ENCODE peak calls at places on chromosomes 5 and 9, in six cellular contexts. U is pancreas; X is naive thymus-derived CD4-positive, alpha-beta T cell; L is adipocyte; F is gastrocnemius medialis; W is IMR-90. N is an unnamed sample. For H3K36me3, the result is how much of the 10 kb centered on the place peaks cover.

GRCh38 chr5:131252824-131253171 is 11.1 kb upstream of the CDC42SE2 start:
- DNase-seq in U (no peak), W (no peak), X (peak), F (peak), L (no peak), N (no peak)

GRCh38 chr5:68274847-68275700 is 59.5 kb downstream of the PIK3R1 start:
- DNase-seq in L (no peak), X (no peak), F (no peak), U (no peak), W (no peak), N (no peak)

GRCh38 chr5:82244854-82245635 is 33.1 kb downstream of the RPS23 start:
- DNase-seq in L (peak), F (no peak), W (no peak), X (no peak), U (no peak), N (no peak)

GRCh38 chr9:134388289-134388808 is 62.1 kb downstream of the RXRA start:
- DNase-seq in U (no peak), L (no peak), F (no peak), X (no peak), W (peak), N (no peak)

GRCh38 chr5:173671121-173671949 is 54.9 kb upstream of the BOD1 start:
- DNase-seq in X (no peak), U (no peak), L (peak), F (peak), W (no peak), N (no peak)

GRCh38 chr5:73694089-73694488 is 68.1 kb downstream of the ARHGEF28 start:
- DNase-seq in U (no peak), X (no peak), L (peak), W (no peak), F (no peak), N (no peak)

GRCh38 chr5:54874337-54875021 is 110.9 kb downstream of the ESM1 start:
- DNase-seq in X (no peak), L (peak), U (no peak), W (peak), F (no peak), N (no peak)

GRCh38 chr5:34767127-34767526 is 71.8 kb upstream of the TTC23L start:
- DNase-seq in W (no peak), F (no peak), U (no peak), L (no peak), X (no peak), N (no peak)

GRCh38 chr9:96554801-96555566 is 64.7 kb downstream of the CDC14B start:
- DNase-seq in L (peak), F (no peak), W (peak), X (no peak), U (no peak), N (no peak)

GRCh38 chr9:22210262-22210661 is 201.2 kb upstream of the CDKN2B start:
- DNase-seq in X (no peak), W (no peak), L (no peak), F (no peak), U (no peak), N (no peak)

GRCh38 chr5:113123563-113123962 is 147.0 kb downstream of the DCP2 start:
- DNase-seq in F (no peak), U (no peak), W (no peak), X (no peak), L (no peak), N (peak)

GRCh38 chr5:7592910-7593309 is 197.0 kb downstream of the ADCY2 start:
- DNase-seq in L (no peak), U (peak), X (no peak), F (no peak), W (no peak), N (peak)

GRCh38 chr5:32312194-32312681 is 501 bp downstream of the MTMR12 start:
- DNase-seq in L (peak), F (peak), U (peak), W (peak), X (no peak), N (peak)

GRCh38 chr9:36204906-36205547 is 14.3 kb downstream of the CLTA start:
- DNase-seq in L (no peak), X (no peak), W (no peak), F (no peak), U (no peak), N (peak)

GRCh38 chr5:117776977-117777376 is 1202.4 kb upstream of the SEMA6A start:
- DNase-seq in X (no peak), U (no peak), F (no peak), W (no peak), L (no peak), N (no peak)

GRCh38 chr9:131876486-131876885 is 136.6 kb upstream of the RAPGEF1 start:
- DNase-seq in L (no peak), F (no peak), U (no peak), X (no peak), W (no peak), N (no peak)

GRCh38 chr9:15295761-15296405 is 11.1 kb downstream of the TTC39B start:
- DNase-seq in X (peak), L (peak), W (peak), F (no peak), U (no peak), N (no peak)

GRCh38 chr5:147208134-147208533 is 26.7 kb upstream of the STK32A start:
- DNase-seq in X (no peak), F (no peak), L (peak), U (no peak), W (no peak), N (no peak)

DNA sequence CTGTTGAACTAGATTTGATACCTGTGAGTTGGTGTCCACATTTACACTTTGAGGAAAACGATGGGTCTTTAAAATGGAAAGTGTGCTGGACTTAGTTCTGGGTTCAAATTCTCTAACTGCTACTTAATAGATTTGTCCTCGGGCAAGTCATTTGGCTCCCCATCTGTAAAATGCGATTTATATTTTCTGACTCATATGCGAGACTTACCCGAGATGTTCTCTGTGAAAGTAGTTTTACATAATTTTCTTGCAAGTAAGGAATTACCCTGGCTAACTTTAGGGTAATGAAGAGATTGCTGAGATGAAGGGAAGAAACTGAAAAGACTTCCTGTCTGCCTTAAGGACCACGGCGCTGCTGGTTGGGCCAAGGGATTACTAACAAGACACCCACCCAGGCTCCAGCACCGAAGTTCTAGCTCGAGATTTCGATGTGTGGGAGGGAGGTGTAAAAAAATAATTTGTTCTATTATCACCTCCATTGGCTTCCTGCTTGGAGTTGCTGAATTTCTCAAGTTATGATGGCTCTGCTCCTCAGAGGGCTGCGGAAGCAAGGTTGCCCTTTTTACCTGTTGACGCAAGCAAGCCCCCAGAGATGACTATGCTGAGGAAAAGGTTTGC is 24.1 kb downstream of the PCSK1 start:
- DNase-seq in L (no peak), U (no peak), X (no peak), W (no peak), F (no peak), N (no peak)
- H3K36me3 ChIP-seq in L (under half), U (under half), X (under half), W (under half), F (under half), N (under half)

GRCh38 chr5:177445052-177446016 is 1.3 kb upstream of the PRR7 start:
- DNase-seq in W (no peak), X (peak), L (no peak), U (no peak), F (no peak), N (no peak)
- H3K36me3 ChIP-seq in W (under half), X (under half), L (under half), U (under half), F (under half), N (under half)

GRCh38 chr5:159099049-159099760 is 511 bp downstream of the EBF1 start:
- DNase-seq in F (no peak), X (peak), L (peak), W (peak), U (peak), N (peak)

GRCh38 chr5:159097461-159098284 is 2.0 kb downstream of the EBF1 start:
- DNase-seq in W (peak), F (no peak), U (no peak), X (no peak), L (peak), N (no peak)

GRCh38 chr5:159096555-159097460 is 2.9 kb downstream of the EBF1 start:
- DNase-seq in L (no peak), X (no peak), U (no peak), W (no peak), F (no peak), N (no peak)

GRCh38 chr5:159100022-159100927 is 559 bp upstream of the EBF1 start:
- DNase-seq in X (peak), L (peak), W (peak), U (peak), F (peak), N (peak)

GRCh38 chr5:159098285-159099048 is 1.2 kb downstream of the EBF1 start:
- DNase-seq in L (peak), U (no peak), W (no peak), F (no peak), X (no peak), N (no peak)
- H3K36me3 ChIP-seq in L (under half), U (under half), W (under half), F (under half), X (under half), N (under half)

GRCh38 chr9:373759-374206 is 159.1 kb downstream of the DOCK8 start:
- DNase-seq in U (no peak), W (no peak), X (no peak), F (no peak), L (no peak), N (no peak)

GRCh38 chr9:378263-378662 is 163.6 kb downstream of the DOCK8 start:
- DNase-seq in W (no peak), F (no peak), X (peak), U (no peak), L (no peak), N (no peak)

GRCh38 chr9:374726-375125 is 160.1 kb downstream of the DOCK8 start:
- DNase-seq in F (no peak), W (no peak), L (no peak), U (no peak), X (no peak), N (no peak)

GRCh38 chr9:372143-372542 is 157.5 kb downstream of the DOCK8 start:
- DNase-seq in L (no peak), F (no peak), U (no peak), X (no peak), W (no peak), N (no peak)

GRCh38 chr9:376115-376514 is 161.4 kb downstream of the DOCK8 start:
- DNase-seq in F (no peak), U (no peak), L (no peak), W (no peak), X (no peak), N (no peak)
- H3K36me3 ChIP-seq in F (under half), U (under half), L (under half), W (under half), X (half or more), N (under half)

GRCh38 chr9:34556231-34556525 is 33.3 kb downstream of the CNTFR start:
- DNase-seq in F (no peak), W (no peak), L (no peak), U (no peak), X (no peak), N (no peak)

GRCh38 chr9:34554211-34555001 is 31.6 kb upstream of the ENHO start:
- DNase-seq in U (peak), F (no peak), X (no peak), L (no peak), W (no peak), N (peak)

GRCh38 chr9:34556951-34557350 is 32.6 kb downstream of the CNTFR start:
- DNase-seq in X (no peak), U (no peak), L (no peak), W (no peak), F (no peak), N (no peak)

GRCh38 chr9:34555002-34555348 is 32.2 kb upstream of the ENHO start:
- DNase-seq in W (no peak), X (no peak), F (no peak), L (no peak), U (peak), N (peak)

DNA sequence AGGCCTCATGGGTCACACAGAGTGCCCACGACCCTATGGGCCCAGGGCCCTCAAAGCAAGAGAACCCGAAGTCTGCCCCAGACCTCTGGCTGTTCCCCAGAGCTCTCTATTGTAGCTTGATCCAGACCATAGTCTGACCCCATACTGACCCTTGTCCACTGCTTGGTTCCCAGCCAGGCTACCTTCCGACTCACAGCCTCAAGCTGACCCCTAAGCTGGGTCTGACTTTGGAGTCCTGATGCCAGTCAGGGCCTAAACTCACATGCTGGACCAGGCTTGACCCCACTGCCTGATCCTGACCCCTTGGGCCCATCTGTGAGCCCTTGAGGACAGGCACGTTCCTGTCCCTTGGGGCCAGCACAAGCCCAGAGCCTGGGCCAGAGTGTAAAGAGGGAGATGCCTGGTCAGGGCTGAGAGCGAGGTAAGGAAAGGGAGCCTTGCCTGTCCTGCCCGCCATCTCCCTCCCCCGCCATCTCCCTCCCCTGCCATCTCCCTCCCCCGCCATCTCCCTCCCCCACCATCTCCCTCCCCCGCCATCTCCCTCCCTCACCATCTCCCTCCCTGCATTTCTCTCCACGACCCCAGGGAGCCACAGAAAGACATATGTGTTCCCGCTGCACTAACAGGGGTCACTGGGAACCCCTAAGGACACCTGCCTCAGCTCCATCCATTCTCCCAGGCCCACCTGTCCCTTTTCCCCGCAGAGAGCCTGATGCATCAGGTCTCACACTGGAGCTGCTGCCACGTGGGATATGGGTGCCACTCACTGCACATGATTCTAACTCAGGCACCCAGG is 32.8 kb upstream of the ENHO start:
- DNase-seq in U (peak), L (no peak), F (no peak), X (no peak), W (no peak), N (no peak)
- H3K36me3 ChIP-seq in U (under half), L (under half), F (under half), X (under half), W (under half), N (under half)

DNA sequence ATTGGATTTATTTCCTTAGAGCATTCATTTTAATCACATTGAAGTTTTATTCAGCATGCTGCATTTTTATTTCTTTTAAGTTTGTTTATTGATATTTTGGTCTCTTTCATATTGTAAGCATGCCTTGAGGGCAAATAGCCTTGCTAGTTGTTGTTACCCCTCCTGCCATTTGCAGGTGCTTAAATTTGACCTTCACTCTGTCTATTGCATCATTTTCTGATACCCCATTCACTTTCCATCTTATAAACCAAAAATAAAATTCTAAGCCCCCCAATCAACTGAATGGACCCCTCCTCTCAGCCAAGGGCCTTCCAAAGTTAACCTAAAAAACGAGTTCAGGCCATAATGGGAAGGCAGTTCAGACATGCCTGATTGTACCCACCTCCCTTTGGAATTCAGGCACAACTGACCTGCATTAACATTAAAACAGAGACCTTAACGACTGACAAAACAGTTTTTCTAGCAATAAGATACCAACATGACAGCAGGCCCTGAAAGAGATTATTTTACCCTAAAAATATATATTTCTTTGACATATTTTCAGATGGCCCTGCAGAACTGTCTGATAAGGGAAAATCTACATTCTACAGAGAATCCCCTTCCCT is 32.1 kb downstream of the TARS1 start:
- DNase-seq in X (no peak), L (no peak), W (no peak), F (no peak), U (no peak), N (no peak)
- H3K36me3 ChIP-seq in X (half or more), L (half or more), W (under half), F (half or more), U (under half), N (half or more)

GRCh38 chr5:62562867-62563266 is 15.8 kb upstream of the LRRC70 start:
- DNase-seq in U (no peak), F (no peak), W (no peak), X (no peak), L (no peak), N (no peak)
- H3K36me3 ChIP-seq in U (under half), F (under half), W (under half), X (under half), L (under half), N (under half)

DNA sequence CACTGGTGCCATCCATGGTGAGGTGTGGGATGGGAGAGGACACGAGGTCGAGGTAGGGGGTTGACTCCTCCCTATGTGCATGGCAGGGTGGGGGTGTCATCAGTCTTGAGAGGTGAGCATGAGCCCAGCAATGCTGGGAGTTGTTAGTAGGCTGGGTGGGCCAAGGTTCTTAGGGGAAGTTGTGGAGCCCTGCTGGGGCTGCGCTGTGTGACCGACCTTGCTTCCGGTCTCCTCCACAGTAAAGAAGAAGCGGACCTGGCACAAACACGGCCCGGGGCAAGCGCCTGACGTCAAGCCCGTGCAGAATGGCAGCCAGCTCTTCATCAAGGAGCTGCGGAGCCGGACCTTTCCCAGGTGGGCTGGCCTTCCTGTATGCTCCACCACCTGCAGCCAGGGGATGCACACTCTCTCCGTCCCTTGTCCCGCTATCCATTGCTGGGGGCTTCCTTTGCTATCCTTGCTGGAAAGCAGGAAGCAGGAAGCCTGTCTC is 59.8 kb downstream of the PHF2 start:
- DNase-seq in U (peak), L (no peak), W (no peak), X (no peak), F (no peak), N (no peak)
- H3K36me3 ChIP-seq in U (under half), L (half or more), W (under half), X (half or more), F (under half), N (under half)